ENCODE peak calls at places on chromosomes 1 and 21, in six cellular contexts. N is mesenchymal stem cell, R is IMR-90, E is H1, J is neuronal stem cell, P is trophoblast cell. K is an unnamed sample.

GRCh38 chr1:230972855-230973271 is 5.8 kb downstream of the TTC13 start:
- DNase-seq in E (no peak), R (peak; percentile 13), N (no peak), P (peak; percentile 89), J (no peak), K (no peak)

GRCh38 chr1:118791094-118791691 is 196.9 kb downstream of the TBX15 start:
- DNase-seq in R (no peak), E (no peak), P (no peak), N (no peak), J (no peak), K (no peak)

GRCh38 chr1:20368866-20369545 is 78.3 kb downstream of the VWA5B1 start:
- DNase-seq in J (no peak), R (no peak), E (no peak), P (no peak), N (no peak), K (no peak)

GRCh38 chr1:24089743-24090555 is 22.0 kb downstream of the MYOM3 start:
- DNase-seq in N (no peak), J (no peak), E (no peak), P (no peak), R (no peak), K (no peak)

GRCh38 chr1:160708821-160709220 is 2.8 kb downstream of the CD48 start:
- DNase-seq in E (no peak), N (no peak), R (no peak), J (no peak), P (no peak), K (no peak)

GRCh38 chr21:39805983-39806382 is 61.0 kb downstream of the IGSF5 start:
- DNase-seq in P (peak; percentile 95), J (no peak), E (no peak), R (no peak), N (no peak), K (no peak)

GRCh38 chr1:72636636-72637035 is 354.3 kb upstream of the NEGR1 start:
- DNase-seq in P (no peak), E (no peak), N (no peak), R (no peak), J (no peak), K (no peak)

GRCh38 chr1:240790851-240791250 is 178.9 kb upstream of the GREM2 start:
- DNase-seq in P (no peak), N (no peak), R (peak; percentile 21), E (no peak), J (no peak), K (no peak)

GRCh38 chr1:193730017-193730416 is 543.6 kb upstream of the B3GALT2 start:
- DNase-seq in R (peak; percentile 61), J (no peak), E (no peak), P (no peak), N (peak; percentile 25), K (no peak)

GRCh38 chr1:22437573-22437972 is 14.1 kb upstream of the ZBTB40 start:
- DNase-seq in R (peak; percentile 15), J (no peak), P (peak; percentile 60), E (no peak), N (no peak), K (no peak)

GRCh38 chr1:166975361-166976129 is at the start of gene ILDR2:
- DNase-seq in E (peak; percentile 75), R (peak; percentile 5), J (peak; percentile 63), N (peak; percentile 44), P (peak; percentile 58), K (peak; percentile 76)

GRCh38 chr1:168179411-168180147 is 817 bp downstream of the TIPRL start:
- DNase-seq in E (no peak), R (peak; percentile 25), P (no peak), N (peak; percentile 52), J (no peak), K (no peak)

GRCh38 chr1:37958690-37959089 is 11.8 kb upstream of the INPP5B start:
- DNase-seq in N (peak; percentile 61), E (no peak), R (peak; percentile 93), J (no peak), P (peak; percentile 77), K (no peak)

GRCh38 chr1:85611856-85612255 is 31.3 kb downstream of the CCN1 start:
- DNase-seq in N (peak; percentile 99), J (no peak), E (no peak), R (peak; percentile 100), P (peak; percentile 92), K (no peak)

GRCh38 chr1:91732291-91732953 is 153.5 kb downstream of the TGFBR3 start:
- DNase-seq in E (no peak), P (no peak), J (no peak), R (peak; percentile 91), N (peak; percentile 80), K (no peak)

GRCh38 chr1:16013220-16013907 is 4.5 kb downstream of the HSPB7 start:
- DNase-seq in N (peak; percentile 90), P (peak; percentile 17), E (peak; percentile 84), J (no peak), R (peak; percentile 70), K (peak; percentile 91)

GRCh38 chr1:230429072-230429735 is 3.1 kb upstream of the PGBD5 start:
- DNase-seq in N (no peak), E (no peak), J (no peak), R (no peak), P (no peak), K (no peak)

GRCh38 chr1:63861055-63861691 is 87.4 kb downstream of the ROR1 start:
- DNase-seq in J (no peak), R (no peak), P (no peak), E (no peak), N (no peak), K (no peak)

GRCh38 chr1:151839457-151840409 is at the start of gene C2CD4D:
- DNase-seq in E (peak; percentile 88), N (peak; percentile 21), R (no peak), J (peak; percentile 53), P (peak; percentile 71), K (peak; percentile 92)

GRCh38 chr1:33821291-33821690 is 42.6 kb upstream of the HMGB4 start:
- DNase-seq in N (no peak), E (no peak), P (no peak), R (no peak), J (no peak), K (no peak)

DNA sequence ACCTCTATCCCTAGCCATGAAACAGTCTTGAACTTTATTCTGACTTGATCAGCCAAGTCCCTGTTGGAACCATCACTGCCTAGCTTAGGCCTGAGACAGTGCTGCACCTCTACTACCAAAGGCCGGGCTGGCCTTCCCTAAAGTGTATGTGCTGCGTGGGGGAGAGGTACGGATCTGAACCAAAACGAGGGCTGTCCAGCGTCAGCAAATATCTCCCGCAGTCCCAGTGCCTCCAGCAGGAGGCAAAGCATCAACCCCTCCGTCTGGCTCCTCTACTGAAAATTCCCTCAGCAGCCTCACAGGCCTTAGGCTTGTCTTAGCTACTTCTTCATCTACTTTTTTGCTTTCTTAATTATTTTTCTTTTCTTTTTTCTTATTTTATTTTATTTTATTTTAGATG is 33.3 kb upstream of the KIF26B start:
- DNase-seq in J (no peak), E (no peak), R (no peak), N (no peak), P (peak; percentile 22), K (peak; percentile 40)
- H3K79me1 ChIP-seq in J (no peaks in the 10 kb centered on the region), E (no peaks in the 10 kb centered on the region), R (no peaks in the 10 kb centered on the region), N (no peaks in the 10 kb centered on the region), P (no peaks in the 10 kb centered on the region), K (no peaks in the 10 kb centered on the region)

DNA sequence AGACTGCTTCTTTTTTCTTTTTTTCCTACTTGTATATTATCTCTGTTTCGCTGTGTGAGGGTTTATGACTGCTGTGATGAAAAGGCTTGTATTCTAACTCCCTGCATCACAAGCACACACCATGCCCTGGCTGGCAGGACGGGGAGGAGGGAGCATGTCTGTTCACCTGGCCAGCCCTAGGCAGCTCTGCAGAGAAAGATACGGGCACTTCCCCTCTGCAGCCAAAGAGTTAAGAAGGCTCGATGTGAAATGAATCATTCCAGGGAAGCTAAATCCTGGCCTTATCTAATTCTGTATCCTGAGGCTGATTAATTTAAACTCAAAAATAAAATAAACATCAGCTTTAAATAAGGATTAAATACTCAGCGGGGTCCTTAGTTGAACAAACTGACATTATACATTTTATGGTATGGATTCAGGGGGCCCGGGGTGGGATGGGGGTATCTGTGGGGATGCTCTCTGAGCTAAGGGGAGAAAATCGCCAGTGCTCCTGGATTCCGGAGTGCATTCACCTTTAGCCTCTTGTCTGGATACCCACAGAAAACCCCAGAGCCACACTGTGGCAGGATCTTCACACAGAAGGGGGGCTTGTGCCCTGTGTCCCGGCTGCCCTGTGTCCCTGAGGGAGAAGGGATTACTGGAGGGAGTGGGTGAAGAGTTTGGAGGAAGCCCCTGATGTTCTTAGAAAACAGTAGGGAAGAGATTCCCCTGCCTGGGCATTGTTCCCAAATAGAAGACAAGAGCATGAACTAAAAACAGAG is 321.5 kb downstream of the NPHP4 start:
- DNase-seq in P (no peak), R (no peak), J (no peak), E (no peak), N (no peak), K (no peak)
- H3K9me3 ChIP-seq in P (peaks cover 9% of the 10 kb centered on the region), R (peaks cover 37% of the 10 kb centered on the region), J (no peaks in the 10 kb centered on the region), E (peaks cover 6% of the 10 kb centered on the region), N (peaks cover 2% of the 10 kb centered on the region), K (peaks cover 22% of the 10 kb centered on the region)

GRCh38 chr21:29240136-29240535 is 58.6 kb upstream of the BACH1 start:
- DNase-seq in J (no peak), N (no peak), P (no peak), E (no peak), R (no peak), K (no peak)
- H3K14ac ChIP-seq in J (no peak overlapping the region), N (no peak overlapping the region), P (no peak overlapping the region), E (no peak overlapping the region), R (no peak overlapping the region), K (no peak overlapping the region)

DNA sequence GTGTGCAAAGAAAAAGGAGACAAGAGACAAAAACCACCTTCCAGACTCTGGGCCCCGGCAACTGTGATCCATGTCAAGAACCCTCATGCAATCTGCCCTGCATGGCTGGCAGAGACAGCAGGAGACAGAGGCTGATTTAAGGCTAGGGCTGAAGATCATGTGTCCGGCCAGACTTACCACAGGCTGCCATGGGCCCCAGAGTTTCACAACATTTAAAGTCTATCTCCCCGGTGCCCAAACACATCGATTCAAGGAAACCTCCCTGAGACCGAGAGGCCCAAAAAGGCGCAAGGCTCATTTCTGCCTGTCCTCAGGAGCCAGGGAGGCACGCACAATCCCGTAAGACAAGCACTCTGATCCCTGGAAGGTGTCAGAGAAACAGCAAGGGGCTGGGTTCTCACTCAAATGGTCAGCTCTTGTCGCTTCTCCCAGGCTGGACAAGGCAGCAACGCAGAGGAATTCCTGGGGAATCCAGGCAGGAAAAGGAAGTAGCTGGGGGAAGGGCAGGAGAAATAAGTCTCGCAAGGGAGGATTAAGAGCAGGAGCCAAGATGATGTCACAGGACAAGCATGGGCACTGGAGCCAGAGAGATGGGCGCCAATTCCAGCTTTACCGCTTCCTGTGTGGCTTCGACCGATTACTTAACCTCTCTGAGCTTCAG is 70.7 kb downstream of the SSBP3 start:
- DNase-seq in P (peak; percentile 47), J (no peak), E (no peak), R (peak; percentile 95), N (peak; percentile 99), K (no peak)
- H3K79me1 ChIP-seq in P (peaks cover 10% of the 10 kb centered on the region), J (peaks cover 2% of the 10 kb centered on the region), E (peaks cover 36% of the 10 kb centered on the region), R (peaks cover 42% of the 10 kb centered on the region), N (peaks cover 42% of the 10 kb centered on the region), K (peaks cover 3% of the 10 kb centered on the region)

DNA sequence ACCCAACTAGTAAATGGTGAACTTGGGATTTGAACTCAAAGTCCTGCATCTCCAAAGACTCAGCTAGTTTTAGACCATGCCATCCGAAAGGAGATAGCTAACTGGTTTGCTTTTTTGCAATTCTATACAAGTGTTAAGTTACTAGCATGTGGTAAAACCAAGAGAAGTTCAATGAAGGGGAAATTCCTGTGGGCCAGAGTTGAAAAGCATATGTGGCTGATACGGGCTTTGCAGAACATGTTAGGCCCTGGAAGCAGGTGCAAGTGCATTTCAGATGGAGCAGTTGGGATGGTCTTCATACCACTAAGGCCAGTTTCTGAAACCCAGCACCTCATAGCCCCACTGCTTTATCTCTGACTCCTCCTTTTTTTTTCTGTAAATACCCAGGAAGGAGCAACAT is 620.9 kb downstream of the PLPP3 start:
- DNase-seq in P (no peak), J (no peak), R (no peak), E (no peak), N (no peak), K (no peak)
- H3K9me3 ChIP-seq in P (no peaks in the 10 kb centered on the region), J (no peaks in the 10 kb centered on the region), R (no peaks in the 10 kb centered on the region), E (no peaks in the 10 kb centered on the region), N (no peaks in the 10 kb centered on the region), K (no peaks in the 10 kb centered on the region)